ENCODE peak calls at places on chromosomes 3 and 15, in five cellular contexts. One of them, this sample, is unnamed.

GRCh38 chr15:68224108-68224507 is 5.4 kb downstream of the CLN6 start:
- DNase-seq in transverse colon: no peak
- DNase-seq in stomach: peak
- DNase-seq in HCT116: no peak
- DNase-seq in K562: no peak
- DNase-seq in this sample: peak

GRCh38 chr3:56980798-56981390 is 79.6 kb upstream of the SPATA12 start:
- DNase-seq in transverse colon: no peak
- DNase-seq in stomach: peak
- DNase-seq in HCT116: peak
- DNase-seq in K562: no peak
- DNase-seq in this sample: no peak

GRCh38 chr3:9883676-9884554 is 3.9 kb upstream of the CIDEC start:
- DNase-seq in transverse colon: no peak
- DNase-seq in stomach: no peak
- DNase-seq in HCT116: no peak
- DNase-seq in K562: no peak
- DNase-seq in this sample: no peak

GRCh38 chr3:135197856-135198255 is 402.8 kb downstream of the EPHB1 start:
- DNase-seq in transverse colon: no peak
- DNase-seq in stomach: no peak
- DNase-seq in HCT116: no peak
- DNase-seq in K562: no peak
- DNase-seq in this sample: no peak

GRCh38 chr3:159824341-159824740 is 164.3 kb upstream of the IL12A start:
- DNase-seq in transverse colon: peak
- DNase-seq in stomach: no peak
- DNase-seq in HCT116: peak
- DNase-seq in K562: no peak
- DNase-seq in this sample: no peak

GRCh38 chr3:195286115-195286872 is 15.3 kb upstream of the XXYLT1 start:
- DNase-seq in transverse colon: no peak
- DNase-seq in stomach: no peak
- DNase-seq in HCT116: no peak
- DNase-seq in K562: no peak
- DNase-seq in this sample: no peak

GRCh38 chr3:53145109-53146077 is 15.2 kb upstream of the RFT1 start:
- DNase-seq in transverse colon: peak
- DNase-seq in stomach: peak
- DNase-seq in HCT116: no peak
- DNase-seq in K562: no peak
- DNase-seq in this sample: peak

GRCh38 chr15:99371180-99372103 is 120.2 kb downstream of the LRRC28 start:
- DNase-seq in transverse colon: no peak
- DNase-seq in stomach: no peak
- DNase-seq in HCT116: no peak
- DNase-seq in K562: no peak
- DNase-seq in this sample: no peak

GRCh38 chr15:95875141-95875643 is 455.3 kb upstream of the NR2F2 start:
- DNase-seq in transverse colon: no peak
- DNase-seq in stomach: peak
- DNase-seq in HCT116: no peak
- DNase-seq in K562: no peak
- DNase-seq in this sample: no peak

GRCh38 chr3:125437631-125438435 is 62.7 kb upstream of the ZNF148 start:
- DNase-seq in transverse colon: peak
- DNase-seq in stomach: peak
- DNase-seq in HCT116: peak
- DNase-seq in K562: peak
- DNase-seq in this sample: peak

GRCh38 chr3:72999971-73000370 is 3.4 kb downstream of the PPP4R2 start:
- DNase-seq in transverse colon: no peak
- DNase-seq in stomach: no peak
- DNase-seq in HCT116: no peak
- DNase-seq in K562: no peak
- DNase-seq in this sample: no peak

GRCh38 chr3:114144909-114145688 is 33.8 kb downstream of the DRD3 start:
- DNase-seq in transverse colon: no peak
- DNase-seq in stomach: peak
- DNase-seq in HCT116: no peak
- DNase-seq in K562: no peak
- DNase-seq in this sample: no peak

DNA sequence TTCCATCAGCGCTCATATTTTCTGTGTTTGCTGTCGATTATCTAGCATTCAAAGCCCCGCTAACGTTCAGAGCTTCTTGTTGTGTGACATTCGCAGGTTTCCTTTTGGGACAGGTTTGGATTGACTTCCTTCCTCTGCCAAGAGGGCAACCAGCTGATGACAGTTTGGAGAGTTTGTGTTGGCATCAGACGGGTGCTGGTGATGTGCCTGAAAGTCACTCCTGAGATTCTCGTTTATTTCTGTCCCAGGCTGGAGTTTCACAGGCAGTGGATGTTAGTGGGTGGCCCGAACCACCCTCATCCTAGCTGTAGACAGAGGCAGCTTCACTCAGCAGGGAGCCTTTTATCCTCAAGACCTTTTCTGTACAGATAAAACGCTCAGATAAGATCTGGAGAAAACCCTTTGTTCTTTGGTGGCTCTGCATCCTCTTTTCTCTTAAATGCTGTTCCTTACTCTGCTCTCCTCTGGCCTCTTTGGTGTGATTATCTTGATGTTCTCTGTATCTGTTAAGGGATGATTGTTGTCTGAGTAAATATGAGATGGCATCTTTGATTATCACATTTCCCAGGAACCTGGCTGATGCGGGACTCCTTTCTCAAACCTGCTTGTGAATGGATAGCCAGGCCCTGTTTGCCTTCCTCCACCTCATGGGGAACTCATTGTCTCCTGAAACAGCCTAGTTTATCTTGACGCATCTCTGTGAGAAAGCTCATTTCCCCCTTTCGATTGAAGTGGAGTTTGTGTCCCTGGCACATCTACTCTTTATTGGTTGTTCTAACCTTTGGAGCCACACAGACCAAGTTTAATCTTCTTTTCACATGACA is 35.9 kb downstream of the CGNL1 start:
- DNase-seq in transverse colon: no peak
- DNase-seq in stomach: no peak
- DNase-seq in HCT116: no peak
- DNase-seq in K562: no peak
- DNase-seq in this sample: no peak
- TF ChIP-seq POLR2AphosphoS5 in transverse colon: no peak
- TF ChIP-seq POLR2AphosphoS5 in stomach: no peak
- TF ChIP-seq POLR2AphosphoS5 in HCT116: no peak
- TF ChIP-seq POLR2AphosphoS5 in K562: no peak
- TF ChIP-seq POLR2AphosphoS5 in this sample: no peak

GRCh38 chr3:42443819-42444436 is 33.5 kb upstream of the LYZL4 start:
- DNase-seq in transverse colon: peak
- DNase-seq in stomach: peak
- DNase-seq in HCT116: peak
- DNase-seq in K562: peak
- DNase-seq in this sample: peak

GRCh38 chr3:42439461-42440075 is 29.2 kb upstream of the LYZL4 start:
- DNase-seq in transverse colon: no peak
- DNase-seq in stomach: no peak
- DNase-seq in HCT116: no peak
- DNase-seq in K562: no peak
- DNase-seq in this sample: no peak

GRCh38 chr3:42440924-42441323 is 30.5 kb upstream of the LYZL4 start:
- DNase-seq in transverse colon: no peak
- DNase-seq in stomach: no peak
- DNase-seq in HCT116: no peak
- DNase-seq in K562: no peak
- DNase-seq in this sample: no peak

GRCh38 chr3:42443292-42443691 is 32.9 kb upstream of the LYZL4 start:
- DNase-seq in transverse colon: no peak
- DNase-seq in stomach: no peak
- DNase-seq in HCT116: no peak
- DNase-seq in K562: no peak
- DNase-seq in this sample: no peak

DNA sequence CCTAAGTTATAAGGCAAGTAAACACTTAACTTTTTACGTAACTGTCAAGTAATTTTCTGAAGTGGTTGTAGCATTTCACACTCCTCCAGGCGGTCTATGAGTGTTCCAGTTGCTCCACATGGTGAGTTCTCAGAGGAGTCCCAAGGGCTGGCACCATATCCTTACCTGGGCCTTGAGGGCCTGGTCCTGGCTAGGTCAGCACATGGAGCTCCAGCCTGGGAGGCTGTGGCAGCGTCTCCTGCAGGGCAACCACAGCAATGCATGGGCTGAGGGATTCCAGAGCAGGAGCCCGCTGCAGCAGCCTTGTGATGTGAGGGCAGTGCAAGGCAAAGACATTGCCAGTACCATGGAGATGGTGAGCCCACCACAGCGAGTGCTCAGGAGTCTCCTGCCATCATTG is 32.2 kb upstream of the LYZL4 start:
- DNase-seq in transverse colon: no peak
- DNase-seq in stomach: no peak
- DNase-seq in HCT116: no peak
- DNase-seq in K562: no peak
- DNase-seq in this sample: no peak
- TF ChIP-seq CTCF in transverse colon: no peak
- TF ChIP-seq CTCF in stomach: no peak
- TF ChIP-seq CTCF in HCT116: peak
- TF ChIP-seq CTCF in K562: peak
- TF ChIP-seq CTCF in this sample: no peak

GRCh38 chr15:58056015-58056414 is 9.5 kb downstream of the ALDH1A2 start:
- DNase-seq in transverse colon: no peak
- DNase-seq in stomach: no peak
- DNase-seq in HCT116: no peak
- DNase-seq in K562: no peak
- DNase-seq in this sample: no peak
- TF ChIP-seq POLR2A in transverse colon: no peak
- TF ChIP-seq POLR2A in stomach: no peak
- TF ChIP-seq POLR2A in HCT116: no peak
- TF ChIP-seq POLR2A in K562: no peak
- TF ChIP-seq POLR2A in this sample: no peak

DNA sequence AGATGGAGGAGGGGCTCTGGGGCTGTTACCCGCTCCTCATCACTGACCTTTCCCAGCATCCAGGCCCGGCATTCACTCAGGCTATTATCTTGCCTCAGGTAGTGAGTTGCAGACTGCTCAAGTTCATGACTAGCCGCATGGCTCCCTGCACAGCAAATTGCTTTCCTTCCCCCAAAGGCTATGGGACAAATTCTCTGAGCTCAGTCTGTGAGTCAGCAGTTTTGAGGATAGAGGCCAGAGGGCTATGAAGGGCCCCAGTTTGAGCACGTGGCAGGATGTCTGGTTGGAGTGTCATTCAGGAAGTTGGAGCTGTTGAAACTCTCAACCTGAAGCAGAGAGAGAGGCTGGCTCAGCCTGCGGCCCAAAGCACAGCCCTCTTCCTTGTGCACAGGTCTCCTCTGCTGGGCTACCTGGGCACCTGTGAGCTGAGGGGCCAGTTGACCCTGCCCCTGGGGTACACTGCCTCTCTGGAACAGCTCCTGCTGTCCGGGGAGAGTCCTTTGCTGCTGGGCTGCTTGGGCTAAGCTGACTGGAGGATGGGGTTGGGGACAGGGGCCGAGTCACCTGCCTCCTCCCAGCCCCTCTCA is 7.9 kb downstream of the FAH start:
- DNase-seq in transverse colon: peak
- DNase-seq in stomach: no peak
- DNase-seq in HCT116: no peak
- DNase-seq in K562: peak
- DNase-seq in this sample: peak
- TF ChIP-seq POLR2AphosphoS5 in transverse colon: no peak
- TF ChIP-seq POLR2AphosphoS5 in stomach: no peak
- TF ChIP-seq POLR2AphosphoS5 in HCT116: no peak
- TF ChIP-seq POLR2AphosphoS5 in K562: no peak
- TF ChIP-seq POLR2AphosphoS5 in this sample: peak

This sample was measured in breast epithelium.